ENCODE peak calls at places on chromosomes 5 and 9, in nine cellular contexts. Q, G, B, O, H, R, N, E and X are unnamed samples.

GRCh38 chr9:91211919-91212318 is 149.8 kb downstream of the AUH start:
- DNase-seq in Q (peak; percentile 7), G (no peak), B (no peak), O (no peak), H (no peak), R (no peak), N (no peak), E (no peak), X (no peak)

GRCh38 chr5:175814676-175815075 is 56.7 kb upstream of the CPLX2 start:
- DNase-seq in Q (no peak), G (no peak), B (no peak), O (no peak), H (no peak), R (peak; percentile 79), N (no peak), E (peak; percentile 79), X (no peak)

GRCh38 chr5:68336200-68336599 is 120.6 kb downstream of the PIK3R1 start:
- DNase-seq in Q (no peak), G (no peak), B (no peak), O (no peak), H (no peak), R (no peak), N (no peak), E (no peak), X (no peak)

GRCh38 chr9:136972743-136973142 is 4.6 kb upstream of the PTGDS start:
- DNase-seq in Q (no peak), G (no peak), B (no peak), O (no peak), H (no peak), R (no peak), N (no peak), E (no peak), X (no peak)

GRCh38 chr9:69174645-69175487 is 789 bp downstream of the TJP2 start:
- DNase-seq in Q (peak; percentile 36), G (no peak), B (peak; percentile 18), O (no peak), H (no peak), R (peak; percentile 96), N (no peak), E (peak; percentile 92), X (no peak)

GRCh38 chr5:68838157-68838718 is 255.6 kb upstream of the SLC30A5 start:
- DNase-seq in Q (no peak), G (no peak), B (no peak), O (no peak), H (no peak), R (no peak), N (no peak), E (no peak), X (no peak)

GRCh38 chr5:159817262-159818029 is 98.8 kb upstream of the ADRA1B start:
- DNase-seq in Q (no peak), G (no peak), B (no peak), O (no peak), H (no peak), R (peak; percentile 36), N (no peak), E (no peak), X (no peak)

GRCh38 chr5:87885727-87886126 is 382.9 kb downstream of the TMEM161B start:
- DNase-seq in Q (no peak), G (no peak), B (peak; percentile 4), O (no peak), H (no peak), R (no peak), N (no peak), E (no peak), X (no peak)

GRCh38 chr5:154831451-154831850 is 19.0 kb downstream of the FAXDC2 start:
- DNase-seq in Q (no peak), G (no peak), B (no peak), O (no peak), H (no peak), R (no peak), N (no peak), E (no peak), X (no peak)

GRCh38 chr9:69412741-69413150 is 87.7 kb downstream of the ENTREP1 start:
- DNase-seq in Q (no peak), G (peak; percentile 89), B (no peak), O (no peak), H (no peak), R (peak; percentile 69), N (no peak), E (peak; percentile 54), X (no peak)

GRCh38 chr9:133951265-133951664 is 40.9 kb downstream of the VAV2 start:
- DNase-seq in Q (no peak), G (no peak), B (no peak), O (no peak), H (no peak), R (no peak), N (no peak), E (no peak), X (no peak)

GRCh38 chr9:3939820-3940219 is 360.0 kb downstream of the GLIS3 start:
- DNase-seq in Q (no peak), G (no peak), B (no peak), O (no peak), H (no peak), R (no peak), N (no peak), E (no peak), X (no peak)

GRCh38 chr5:42583322-42583721 is 160.1 kb downstream of the GHR start:
- DNase-seq in Q (peak; percentile 19), G (peak; percentile 64), B (peak; percentile 49), O (no peak), H (peak; percentile 5), R (peak; percentile 50), N (peak; percentile 49), E (peak; percentile 44), X (peak; percentile 36)

GRCh38 chr9:133585481-133586367 is 23.5 kb downstream of the FAM163B start:
- DNase-seq in Q (no peak), G (no peak), B (peak; percentile 65), O (no peak), H (no peak), R (peak; percentile 10), N (no peak), E (no peak), X (no peak)

GRCh38 chr5:109759304-109759703 is 69.6 kb downstream of the MAN2A1 start:
- DNase-seq in Q (no peak), G (no peak), B (no peak), O (no peak), H (no peak), R (peak; percentile 21), N (no peak), E (peak; percentile 41), X (no peak)

GRCh38 chr5:68114641-68115040 is 100.9 kb upstream of the PIK3R1 start:
- DNase-seq in Q (no peak), G (no peak), B (no peak), O (no peak), H (no peak), R (peak; percentile 91), N (no peak), E (no peak), X (no peak)

GRCh38 chr9:100498592-100498991 is 25.6 kb downstream of the TMEFF1 start:
- DNase-seq in Q (no peak), G (no peak), B (no peak), O (no peak), H (no peak), R (peak; percentile 29), N (no peak), E (no peak), X (no peak)

GRCh38 chr5:135181653-135182052 is 147.6 kb upstream of the PITX1 start:
- DNase-seq in Q (no peak), G (no peak), B (no peak), O (no peak), H (no peak), R (no peak), N (no peak), E (no peak), X (no peak)

GRCh38 chr5:142974449-142974848 is 204.3 kb downstream of the ARHGAP26 start:
- DNase-seq in Q (no peak), G (no peak), B (no peak), O (no peak), H (no peak), R (peak; percentile 39), N (no peak), E (no peak), X (no peak)

GRCh38 chr5:95272530-95272929 is 12.4 kb downstream of the MCTP1 start:
- DNase-seq in Q (no peak), G (no peak), B (no peak), O (no peak), H (no peak), R (no peak), N (no peak), E (no peak), X (no peak)

GRCh38 chr5:33806736-33807442 is 84.9 kb downstream of the ADAMTS12 start:
- DNase-seq in Q (no peak), G (no peak), B (no peak), O (no peak), H (no peak), R (peak; percentile 77), N (peak; percentile 9), E (no peak), X (no peak)

GRCh38 chr9:122158202-122158601 is 1.4 kb downstream of the NDUFA8 start:
- DNase-seq in Q (peak; percentile 15), G (peak; percentile 55), B (peak; percentile 72), O (no peak), H (peak; percentile 17), R (peak; percentile 58), N (no peak), E (peak; percentile 47), X (peak; percentile 16)

GRCh38 chr5:123116757-123117156 is 27.7 kb downstream of the PRDM6 start:
- DNase-seq in Q (no peak), G (no peak), B (no peak), O (no peak), H (no peak), R (peak; percentile 36), N (no peak), E (no peak), X (no peak)

GRCh38 chr9:18786196-18786595 is 246.8 kb downstream of the SAXO1 start:
- DNase-seq in Q (no peak), G (peak; percentile 8), B (no peak), O (no peak), H (no peak), R (no peak), N (peak; percentile 36), E (no peak), X (no peak)

GRCh38 chr9:91567642-91568274 is 144.1 kb upstream of the NFIL3 start:
- DNase-seq in Q (no peak), G (no peak), B (no peak), O (no peak), H (no peak), R (no peak), N (no peak), E (no peak), X (no peak)

GRCh38 chr5:176700239-176700847 is 53.1 kb downstream of the TSPAN17 start:
- DNase-seq in Q (no peak), G (peak; percentile 75), B (peak; percentile 7), O (no peak), H (no peak), R (no peak), N (no peak), E (peak; percentile 15), X (no peak)

GRCh38 chr9:6783753-6784152 is 26.0 kb downstream of the KDM4C start:
- DNase-seq in Q (no peak), G (no peak), B (no peak), O (no peak), H (no peak), R (no peak), N (no peak), E (no peak), X (no peak)

GRCh38 chr5:98050583-98050982 is 722.9 kb upstream of the RGMB start:
- DNase-seq in Q (no peak), G (no peak), B (no peak), O (no peak), H (no peak), R (peak; percentile 23), N (no peak), E (no peak), X (no peak)

GRCh38 chr5:68450245-68450852 is 234.8 kb downstream of the PIK3R1 start:
- DNase-seq in Q (no peak), G (no peak), B (no peak), O (no peak), H (no peak), R (no peak), N (no peak), E (no peak), X (no peak)

GRCh38 chr5:141734501-141735231 is 52.6 kb upstream of the ARAP3 start:
- DNase-seq in Q (peak; percentile 16), G (peak; percentile 78), B (peak; percentile 82), O (no peak), H (no peak), R (peak; percentile 51), N (no peak), E (peak; percentile 55), X (no peak)

GRCh38 chr5:1176473-1177391 is 24.7 kb upstream of the SLC6A19 start:
- DNase-seq in Q (no peak), G (no peak), B (no peak), O (no peak), H (no peak), R (no peak), N (no peak), E (no peak), X (no peak)